ENCODE peak calls at places on chromosomes 3 and 15, in ten cellular contexts. B is sigmoid colon; M is hepatocyte; Q is CD8-positive, alpha-beta memory T cell; I is body of pancreas; F is mucosa of descending colon; D is right atrium auricular region; N is IMR-90; Z is left lung; C is naive thymus-derived CD4-positive, alpha-beta T cell. K is an unnamed sample.

GRCh38 chr3:160665784-160666526 is 11.0 kb upstream of the ARL14 start:
- DNase-seq in Z (no peak), D (no peak), F (no peak), I (no peak), M (no peak), N (peak; percentile 91), B (no peak), C (no peak), Q (no peak), K (no peak)

GRCh38 chr3:9767418-9767817 is 2.3 kb downstream of the CAMK1 start:
- DNase-seq in F (no peak), D (peak; percentile 62), Q (no peak), N (no peak), Z (no peak), C (no peak), M (no peak), I (no peak), B (no peak), K (no peak)

GRCh38 chr3:40079845-40080240 is 229.7 kb upstream of the EIF1B start:
- DNase-seq in F (no peak), Q (no peak), C (no peak), I (no peak), N (no peak), Z (no peak), M (no peak), B (no peak), D (no peak), K (no peak)

GRCh38 chr3:149382091-149382467 is 4.6 kb upstream of the TM4SF1 start:
- DNase-seq in M (no peak), N (peak; percentile 96), B (no peak), F (no peak), C (no peak), Z (no peak), Q (no peak), D (no peak), I (no peak), K (no peak)

GRCh38 chr3:161395115-161395514 is 23.8 kb upstream of the SPTSSB start:
- DNase-seq in M (no peak), D (no peak), C (no peak), N (no peak), F (no peak), Z (no peak), B (no peak), Q (peak; percentile 65), I (no peak), K (peak; percentile 79)

GRCh38 chr15:29456964-29457363 is 187.3 kb upstream of the NSMCE3 start:
- DNase-seq in F (no peak), C (no peak), I (no peak), N (no peak), M (no peak), D (no peak), B (no peak), Q (no peak), Z (no peak), K (no peak)

GRCh38 chr3:175307642-175308041 is 448.5 kb downstream of the NAALADL2 start:
- DNase-seq in D (no peak), N (no peak), Q (no peak), I (no peak), B (no peak), M (no peak), F (no peak), Z (no peak), C (no peak), K (no peak)

GRCh38 chr15:96398769-96399168 is 68.3 kb downstream of the NR2F2 start:
- DNase-seq in I (no peak), B (no peak), Q (no peak), M (no peak), D (no peak), C (no peak), N (no peak), F (no peak), Z (no peak), K (no peak)

GRCh38 chr15:31339558-31339895 is 12.9 kb downstream of the KLF13 start:
- DNase-seq in N (no peak), D (no peak), C (no peak), M (no peak), B (no peak), F (no peak), Q (no peak), Z (no peak), I (peak; percentile 62), K (no peak)

GRCh38 chr3:49610881-49611280 is 56.6 kb downstream of the BSN start:
- DNase-seq in F (no peak), I (no peak), B (no peak), Z (no peak), M (no peak), N (no peak), Q (no peak), D (no peak), C (peak; percentile 1), K (no peak)

GRCh38 chr3:134974621-134975020 is 179.6 kb downstream of the EPHB1 start:
- DNase-seq in D (no peak), C (no peak), Z (no peak), B (no peak), Q (no peak), N (no peak), F (no peak), I (no peak), M (no peak), K (no peak)

GRCh38 chr3:117526485-117527079 is 817.0 kb downstream of the TUSC7 start:
- DNase-seq in Q (no peak), M (peak; percentile 56), C (no peak), D (no peak), N (peak; percentile 55), F (no peak), I (peak; percentile 53), B (no peak), Z (no peak), K (peak; percentile 0)

GRCh38 chr3:56468184-56469106 is at the start of gene ERC2:
- DNase-seq in F (no peak), N (no peak), D (no peak), Z (peak; percentile 83), C (no peak), M (peak; percentile 82), B (no peak), Q (no peak), I (peak; percentile 59), K (no peak)

GRCh38 chr15:58475573-58476524 is 44.1 kb downstream of the LIPC start:
- DNase-seq in I (no peak), B (no peak), Q (no peak), M (peak; percentile 55), C (no peak), Z (no peak), N (peak; percentile 36), F (no peak), D (peak; percentile 77), K (no peak)

DNA sequence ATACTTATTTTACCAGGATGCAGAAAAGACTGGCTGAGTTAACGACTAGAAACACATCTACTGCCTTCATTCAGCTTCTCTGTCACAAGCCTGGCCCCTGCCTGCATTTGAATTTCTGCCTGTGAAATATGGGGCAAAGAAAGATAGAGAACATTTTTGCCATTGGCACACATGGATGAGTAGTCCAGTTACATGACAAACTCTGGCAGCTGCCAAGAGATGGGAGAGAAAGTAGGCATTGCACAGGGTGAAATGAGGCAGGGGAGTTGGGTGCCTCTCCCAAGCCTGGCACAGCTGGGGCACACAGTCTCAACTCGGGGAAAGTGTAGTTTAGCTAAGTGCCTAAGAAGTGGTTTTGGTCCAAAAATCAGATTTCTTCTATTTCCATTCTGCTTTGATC is 24.0 kb downstream of the ANXA2 start:
- DNase-seq in N (no peak), M (no peak), Z (no peak), C (no peak), B (no peak), Q (no peak), F (no peak), I (no peak), D (no peak), K (no peak)
- H3K4me1 ChIP-seq in N (peaks cover 43% of the 10 kb centered on the region), M (peaks cover 63% of the 10 kb centered on the region), Z (peaks cover 42% of the 10 kb centered on the region), C (no peaks in the 10 kb centered on the region), B (peaks cover 67% of the 10 kb centered on the region), Q (no peaks in the 10 kb centered on the region), F (peaks cover 15% of the 10 kb centered on the region), I (peaks cover 69% of the 10 kb centered on the region), D (no peaks in the 10 kb centered on the region), K (no peaks in the 10 kb centered on the region)

DNA sequence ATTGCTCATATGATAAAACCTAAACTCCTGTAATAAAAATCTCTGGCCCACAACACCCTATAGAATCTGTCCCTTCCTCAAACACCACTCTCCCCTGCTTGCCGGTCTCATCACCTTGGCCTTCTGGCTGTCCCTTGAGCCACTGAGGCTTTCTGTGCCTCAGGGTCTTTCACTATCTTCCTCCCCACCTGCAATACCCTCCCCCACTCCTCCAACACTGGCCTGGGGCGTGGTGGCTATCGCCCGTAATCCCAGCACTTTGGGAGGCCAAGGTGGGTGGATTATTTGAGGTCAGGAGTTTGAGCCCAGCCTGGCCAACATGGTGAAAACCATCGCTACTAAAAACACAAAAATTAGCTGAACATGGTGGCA is 3.3 kb upstream of the CSK start:
- DNase-seq in B (no peak), M (no peak), N (no peak), Q (no peak), D (no peak), F (no peak), I (no peak), C (no peak), Z (peak; percentile 24), K (no peak)
- H3K4me1 ChIP-seq in B (peaks cover 31% of the 10 kb centered on the region), M (peaks cover 36% of the 10 kb centered on the region), N (peaks cover 11% of the 10 kb centered on the region), Q (peaks cover 67% of the 10 kb centered on the region), D (no peaks in the 10 kb centered on the region), F (peaks cover 47% of the 10 kb centered on the region), I (peaks cover 30% of the 10 kb centered on the region), C (peaks cover 55% of the 10 kb centered on the region), Z (peaks cover 24% of the 10 kb centered on the region), K (peaks cover 82% of the 10 kb centered on the region)

GRCh38 chr3:66463734-66464511 is 36.9 kb downstream of the LRIG1 start:
- DNase-seq in N (no peak), Z (no peak), F (no peak), B (no peak), D (no peak), C (no peak), M (no peak), Q (no peak), I (no peak), K (no peak)
- H3K4me1 ChIP-seq in N (peaks cover 14% of the 10 kb centered on the region), Z (peaks cover 10% of the 10 kb centered on the region), F (peaks cover 24% of the 10 kb centered on the region), B (peaks cover 77% of the 10 kb centered on the region), D (no peaks in the 10 kb centered on the region), C (no peaks in the 10 kb centered on the region), M (peaks cover 8% of the 10 kb centered on the region), Q (no peaks in the 10 kb centered on the region), I (peaks cover 69% of the 10 kb centered on the region), K (peaks cover 13% of the 10 kb centered on the region)

GRCh38 chr15:35693286-35693685 is 147.3 kb upstream of the DPH6 start:
- DNase-seq in C (no peak), F (no peak), B (no peak), D (no peak), M (no peak), I (no peak), N (peak; percentile 61), Q (no peak), Z (no peak), K (no peak)

GRCh38 chr15:35693887-35694286 is 147.9 kb upstream of the DPH6 start:
- DNase-seq in M (peak; percentile 45), I (no peak), C (no peak), N (no peak), F (no peak), Z (no peak), B (no peak), Q (no peak), D (no peak), K (no peak)

GRCh38 chr15:35696767-35697231 is 150.8 kb upstream of the DPH6 start:
- DNase-seq in N (peak; percentile 93), D (no peak), M (peak; percentile 71), F (no peak), Z (no peak), I (no peak), Q (no peak), B (no peak), C (no peak), K (no peak)

GRCh38 chr15:35692256-35692867 is 146.4 kb upstream of the DPH6 start:
- DNase-seq in Z (no peak), Q (no peak), M (no peak), F (no peak), B (no peak), D (no peak), N (no peak), I (no peak), C (no peak), K (no peak)

GRCh38 chr15:35695002-35695401 is 149.0 kb upstream of the DPH6 start:
- DNase-seq in C (no peak), Q (no peak), Z (no peak), I (no peak), F (no peak), B (no peak), M (no peak), N (no peak), D (no peak), K (no peak)
- H3K4me1 ChIP-seq in C (no peaks in the 10 kb centered on the region), Q (no peaks in the 10 kb centered on the region), Z (peaks cover 7% of the 10 kb centered on the region), I (peaks cover 35% of the 10 kb centered on the region), F (peaks cover 20% of the 10 kb centered on the region), B (peaks cover 14% of the 10 kb centered on the region), M (peaks cover 50% of the 10 kb centered on the region), N (peaks cover 17% of the 10 kb centered on the region), D (no peaks in the 10 kb centered on the region), K (no peaks in the 10 kb centered on the region)

K was measured in CD4-positive, CD25-positive, alpha-beta regulatory T cell.